ENCODE peak calls at places on chromosomes 13 and 19, in seven cellular contexts. W is stimulated activated CD4-positive, alpha-beta T cell treated with anti-CD3 and anti-CD28 coated beads, Interleukin-1b, Interleukin-23, amount 100 ng/mL, for 1 hour; X is activated naive CD8-positive, alpha-beta T cell treated with anti-CD3 and anti-CD28 coated beads, Interleukin-2, amount 50 U/mL, for 24 hours; P is BJ; H is activated naive CD4-positive, alpha-beta T cell treated with anti-CD3 and anti-CD28 coated beads, Interleukin-2, amount 10 ng/mL, durations not matched to agents 7 days and 5 days; T is activated CD4-positive, alpha-beta T cell treated with anti-CD3 and anti-CD28 coated beads, Interleukin-2, amount 50 U/mL, for 1 hour; D is ureter. N is an unnamed sample.

GRCh38 chr19:18663940-18664530 is 19.4 kb upstream of the CRTC1 start:
- DNase-seq in W (no peak), X (no peak), P (no peak), H (peak), T (no peak), D (no peak), N (no peak)

GRCh38 chr13:99987180-99988047 is 5.8 kb downstream of the ZIC2 start:
- DNase-seq in W (no peak), X (no peak), P (no peak), H (no peak), T (no peak), D (no peak), N (no peak)

GRCh38 chr19:29873024-29873800 is 61.4 kb downstream of the CCNE1 start:
- DNase-seq in W (peak), X (peak), P (no peak), H (peak), T (peak), D (no peak), N (peak)

GRCh38 chr13:59356607-59357006 is 807.1 kb downstream of the DIAPH3 start:
- DNase-seq in W (no peak), X (no peak), P (no peak), H (no peak), T (no peak), D (no peak), N (no peak)

GRCh38 chr13:34926513-34926912 is 15.6 kb upstream of the NBEA start:
- DNase-seq in W (no peak), X (no peak), P (peak), H (no peak), T (no peak), D (no peak), N (peak)

GRCh38 chr19:51514866-51515481 is 13.4 kb upstream of the SIGLEC12 start:
- DNase-seq in W (no peak), X (no peak), P (no peak), H (peak), T (no peak), D (no peak), N (peak)

GRCh38 chr13:76245216-76245615 is 609.1 kb downstream of the LMO7 start:
- DNase-seq in W (no peak), X (no peak), P (no peak), H (no peak), T (no peak), D (no peak), N (no peak)

GRCh38 chr13:49219647-49220034 is 497 bp upstream of the MLNR start:
- DNase-seq in W (no peak), X (no peak), P (no peak), H (no peak), T (no peak), D (no peak), N (no peak)

GRCh38 chr19:4654437-4655361 is 15.4 kb downstream of the TNFAIP8L1 start:
- DNase-seq in W (no peak), X (no peak), P (no peak), H (no peak), T (no peak), D (no peak), N (no peak)